ENCODE peak calls at places on chromosome 9, in eight cellular contexts. C is mesendoderm, P is PC-3, S is MM.1S, N is mesenchymal stem cell, M is HCT116, D is neural progenitor cell, F is GM23248. H is an unnamed sample.

GRCh38 chr9:32463500-32463899 is 62.5 kb downstream of the RIGI start:
- DNase-seq in C (no peak), P (no peak), S (no peak), N (no peak), M (no peak), D (no peak), F (no peak), H (no peak)

GRCh38 chr9:104780796-104781395 is 17.0 kb downstream of the NIPSNAP3B start:
- DNase-seq in C (peak), P (peak), S (peak), N (peak), M (peak), D (no peak), F (peak), H (peak)

GRCh38 chr9:134764870-134765269 is 115.7 kb upstream of the FCN2 start:
- DNase-seq in C (no peak), P (no peak), S (no peak), N (no peak), M (no peak), D (no peak), F (no peak), H (no peak)

GRCh38 chr9:133842174-133842573 is 104.0 kb upstream of the SARDH start:
- DNase-seq in C (peak), P (no peak), S (no peak), N (no peak), M (no peak), D (peak), F (no peak), H (no peak)

GRCh38 chr9:92468206-92468605 is 14.1 kb downstream of the ASPN start:
- DNase-seq in C (no peak), P (no peak), S (no peak), N (peak), M (no peak), D (no peak), F (peak), H (peak)

GRCh38 chr9:123002754-123003153 is 30.7 kb upstream of the GPR21 start:
- DNase-seq in C (peak), P (no peak), S (no peak), N (peak), M (no peak), D (peak), F (no peak), H (peak)

GRCh38 chr9:126523621-126524111 is 90.1 kb upstream of the LMX1B start:
- DNase-seq in C (no peak), P (no peak), S (no peak), N (no peak), M (no peak), D (no peak), F (peak), H (no peak)

GRCh38 chr9:97419315-97419867 is 7.5 kb downstream of the TDRD7 start:
- DNase-seq in C (peak), P (peak), S (no peak), N (peak), M (no peak), D (no peak), F (peak), H (peak)

GRCh38 chr9:101465330-101465915 is 29.8 kb upstream of the ALDOB start:
- DNase-seq in C (peak), P (peak), S (no peak), N (peak), M (peak), D (peak), F (peak), H (peak)

GRCh38 chr9:125904155-125904841 is 157.1 kb downstream of the PBX3 start:
- DNase-seq in C (no peak), P (peak), S (no peak), N (peak), M (no peak), D (no peak), F (no peak), H (peak)

GRCh38 chr9:76181020-76181641 is 213.1 kb downstream of the RFK start:
- DNase-seq in C (peak), P (peak), S (peak), N (peak), M (peak), D (no peak), F (peak), H (peak)

GRCh38 chr9:92663951-92664350 is 6.0 kb downstream of the IPPK start:
- DNase-seq in C (no peak), P (no peak), S (no peak), N (no peak), M (no peak), D (no peak), F (no peak), H (no peak)

GRCh38 chr9:81559197-81559596 is 130.2 kb downstream of the TLE1 start:
- DNase-seq in C (no peak), P (no peak), S (no peak), N (no peak), M (no peak), D (no peak), F (peak), H (no peak)

GRCh38 chr9:81559741-81560140 is 129.6 kb downstream of the TLE1 start:
- DNase-seq in C (peak), P (peak), S (no peak), N (peak), M (peak), D (no peak), F (peak), H (peak)

GRCh38 chr9:81556923-81557322 is 132.4 kb downstream of the TLE1 start:
- DNase-seq in C (no peak), P (no peak), S (no peak), N (no peak), M (no peak), D (no peak), F (no peak), H (no peak)

GRCh38 chr9:81557957-81558791 is 131.2 kb downstream of the TLE1 start:
- DNase-seq in C (peak), P (peak), S (no peak), N (peak), M (no peak), D (no peak), F (peak), H (peak)

GRCh38 chr9:81557452-81557956 is 131.8 kb downstream of the TLE1 start:
- DNase-seq in C (no peak), P (no peak), S (no peak), N (no peak), M (no peak), D (no peak), F (peak), H (no peak)
- H3K4me2 ChIP-seq in C (no peak), P (no peak), S (no peak), N (no peak), M (no peak), D (no peak), F (peak), H (no peak)

GRCh38 chr9:37374892-37375291 is 47.6 kb upstream of the GRHPR start:
- DNase-seq in C (no peak), P (no peak), S (no peak), N (no peak), M (no peak), D (no peak), F (no peak), H (no peak)

GRCh38 chr9:37379835-37380234 is 42.7 kb upstream of the GRHPR start:
- DNase-seq in C (no peak), P (no peak), S (no peak), N (no peak), M (no peak), D (no peak), F (no peak), H (no peak)

GRCh38 chr9:37380570-37380969 is 41.9 kb upstream of the GRHPR start:
- DNase-seq in C (no peak), P (no peak), S (no peak), N (no peak), M (no peak), D (no peak), F (no peak), H (no peak)

GRCh38 chr9:37378613-37379004 is 43.9 kb upstream of the GRHPR start:
- DNase-seq in C (no peak), P (no peak), S (no peak), N (no peak), M (no peak), D (no peak), F (no peak), H (no peak)

GRCh38 chr9:37377688-37378612 is 44.5 kb upstream of the GRHPR start:
- DNase-seq in C (no peak), P (no peak), S (no peak), N (no peak), M (no peak), D (no peak), F (no peak), H (no peak)
- H3K9ac ChIP-seq in C (no peak), P (no peak), S (no peak), N (no peak), M (no peak), D (no peak), F (no peak), H (no peak)

GRCh38 chr9:94859891-94860290 is 133.4 kb downstream of the AOPEP start:
- DNase-seq in C (no peak), P (no peak), S (no peak), N (no peak), M (no peak), D (no peak), F (no peak), H (no peak)
- H3K27ac ChIP-seq in C (no peak), P (no peak), S (peak), N (no peak), M (no peak), D (no peak), F (no peak), H (no peak)

DNA sequence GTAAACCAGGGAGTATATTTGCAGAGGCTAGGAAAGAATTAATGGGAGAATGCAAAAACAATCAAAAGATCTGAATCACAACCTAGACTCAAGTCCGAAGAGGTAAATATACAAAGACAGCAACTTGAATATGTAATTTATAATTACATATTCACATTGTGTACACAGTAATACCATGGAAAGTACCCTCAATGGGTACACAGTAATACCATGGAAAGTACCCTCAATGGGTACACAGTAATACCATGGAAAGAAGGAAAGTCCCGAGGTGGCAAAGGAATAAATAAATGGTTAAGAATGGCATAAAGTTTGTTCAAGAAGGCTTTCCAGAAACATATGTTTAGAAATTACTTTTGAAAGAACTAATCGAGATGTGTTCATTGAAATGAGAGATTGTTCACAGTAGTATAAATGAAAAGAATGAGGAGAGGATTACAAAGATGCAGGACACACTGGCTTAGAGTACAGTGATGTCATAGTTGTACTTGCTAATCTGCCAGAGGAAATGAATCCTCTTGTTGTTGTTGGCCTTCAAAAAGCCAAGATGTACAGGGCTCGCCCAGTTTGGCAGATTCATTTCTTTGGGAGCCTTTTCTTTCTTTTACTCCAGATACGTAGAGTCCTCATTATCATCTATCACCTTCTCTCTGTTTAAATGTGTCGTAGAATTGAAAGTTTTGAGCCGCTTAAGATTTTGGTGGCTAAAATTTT is 116.0 kb downstream of the UNC13B start:
- DNase-seq in C (no peak), P (no peak), S (no peak), N (no peak), M (no peak), D (no peak), F (peak), H (peak)
- H3K4me2 ChIP-seq in C (no peak), P (no peak), S (no peak), N (no peak), M (no peak), D (no peak), F (peak), H (peak)

GRCh38 chr9:109845178-109845577 is 65.2 kb downstream of the PALM2AKAP2 start:
- DNase-seq in C (no peak), P (no peak), S (no peak), N (no peak), M (no peak), D (no peak), F (no peak), H (no peak)
- H3K9ac ChIP-seq in C (no peak), P (no peak), S (no peak), N (no peak), M (no peak), D (no peak), F (no peak), H (no peak)

GRCh38 chr9:137148242-137148641 is 9.3 kb downstream of the GRIN1 start:
- DNase-seq in C (no peak), P (no peak), S (peak), N (no peak), M (no peak), D (no peak), F (no peak), H (no peak)
- H3K27ac ChIP-seq in C (no peak), P (no peak), S (no peak), N (no peak), M (no peak), D (no peak), F (no peak), H (no peak)

GRCh38 chr9:83560169-83560826 is 22.1 kb upstream of the FRMD3 start:
- DNase-seq in C (no peak), P (no peak), S (no peak), N (no peak), M (no peak), D (no peak), F (no peak), H (no peak)
- H3K4me2 ChIP-seq in C (no peak), P (no peak), S (no peak), N (no peak), M (no peak), D (no peak), F (no peak), H (no peak)

DNA sequence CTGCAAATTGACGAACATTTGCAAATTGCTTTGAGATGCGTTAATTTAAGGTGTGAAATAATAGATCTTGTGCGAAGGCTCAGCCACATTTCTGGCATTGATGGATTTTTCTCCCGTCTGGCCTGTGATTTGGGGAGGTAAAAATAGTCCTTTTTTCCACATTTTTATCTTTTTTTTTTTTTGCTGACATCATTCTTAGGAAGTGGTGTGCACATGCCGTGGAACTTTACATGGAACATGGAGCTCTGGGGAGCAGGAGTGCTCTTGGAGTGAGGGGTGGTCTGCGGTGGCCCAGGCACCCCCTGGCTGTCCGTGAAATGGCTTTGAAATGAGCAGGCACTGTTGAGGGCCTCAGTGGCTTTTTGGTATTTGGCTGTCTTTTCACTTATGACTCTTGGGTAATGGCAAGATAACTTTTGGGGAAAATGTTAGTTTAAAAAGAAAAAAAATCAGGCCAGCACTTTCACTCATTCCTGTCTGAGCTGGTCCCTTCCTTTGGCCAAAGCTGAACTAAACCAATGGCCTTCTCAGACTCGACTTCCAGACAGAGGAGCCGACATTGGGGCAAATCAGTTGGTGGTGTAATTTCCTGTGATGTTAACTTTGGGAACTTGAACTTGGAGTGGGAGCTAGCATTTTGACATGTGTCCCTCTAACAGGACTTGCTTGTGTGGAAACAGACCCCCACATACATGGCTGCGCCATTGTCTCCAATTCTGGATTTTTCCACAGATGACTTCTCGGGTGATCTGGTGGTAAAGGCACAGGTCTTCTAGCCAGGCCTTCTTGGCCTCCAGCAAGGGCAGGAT is 4.2 kb downstream of the NEK6 start:
- DNase-seq in C (no peak), P (no peak), S (no peak), N (peak), M (no peak), D (no peak), F (peak), H (peak)
- H3K9ac ChIP-seq in C (no peak), P (no peak), S (no peak), N (peak), M (peak), D (no peak), F (peak), H (peak)

DNA sequence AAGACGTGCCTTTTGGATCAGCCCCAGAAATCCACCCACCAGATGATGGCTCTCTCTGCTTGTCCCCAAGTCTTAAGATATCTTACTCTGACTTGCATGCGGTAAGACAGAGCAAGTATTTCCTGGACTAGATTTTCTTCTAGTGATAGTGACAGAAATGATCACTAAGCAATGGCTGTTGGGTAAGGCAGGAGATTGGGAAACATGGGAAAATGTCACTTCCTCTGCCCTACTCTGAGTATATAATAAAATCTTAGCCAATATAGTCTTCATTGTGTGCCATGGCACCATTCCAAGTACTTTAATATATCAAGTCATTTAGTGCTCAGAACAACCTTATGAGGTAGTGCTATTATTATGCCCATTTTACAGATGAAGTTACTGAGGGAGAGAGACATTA is 31.0 kb upstream of the GNA14 start:
- DNase-seq in C (no peak), P (peak), S (no peak), N (no peak), M (no peak), D (no peak), F (peak), H (no peak)
- H3K27ac ChIP-seq in C (no peak), P (no peak), S (no peak), N (no peak), M (no peak), D (no peak), F (no peak), H (no peak)

GRCh38 chr9:73154271-73154670 is 2.6 kb downstream of the ANXA1 start:
- DNase-seq in C (no peak), P (no peak), S (no peak), N (no peak), M (no peak), D (no peak), F (no peak), H (no peak)

GRCh38 chr9:73154760-73155159 is 3.1 kb downstream of the ANXA1 start:
- DNase-seq in C (no peak), P (peak), S (no peak), N (no peak), M (no peak), D (no peak), F (peak), H (no peak)

GRCh38 chr9:73152445-73152844 is 780 bp downstream of the ANXA1 start:
- DNase-seq in C (peak), P (peak), S (no peak), N (peak), M (no peak), D (no peak), F (peak), H (peak)

GRCh38 chr9:73152953-73153352 is 1.3 kb downstream of the ANXA1 start:
- DNase-seq in C (no peak), P (peak), S (no peak), N (peak), M (no peak), D (no peak), F (peak), H (peak)

DNA sequence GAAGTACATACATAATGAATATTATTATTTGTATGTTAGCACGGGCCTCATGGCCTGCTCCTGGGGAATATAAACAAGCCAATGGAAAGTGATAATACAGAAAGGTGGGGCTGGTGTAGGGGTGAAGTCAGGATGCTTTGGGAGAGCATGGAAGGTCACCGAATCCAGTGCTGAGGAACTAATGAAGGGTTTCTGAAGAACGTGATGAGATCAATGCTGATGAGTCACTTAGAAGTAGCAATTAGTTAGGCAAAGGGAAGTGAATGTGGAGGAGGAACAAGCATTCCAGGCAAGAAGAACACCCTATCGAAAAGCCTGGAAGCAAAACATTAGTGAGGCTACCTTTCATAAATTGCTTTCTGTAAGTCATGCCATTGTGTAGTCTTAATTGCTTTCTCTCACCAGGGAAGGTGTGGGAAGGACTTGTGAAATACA is 2.1 kb downstream of the ANXA1 start:
- DNase-seq in C (peak), P (no peak), S (no peak), N (peak), M (no peak), D (no peak), F (peak), H (peak)
- H3K4me2 ChIP-seq in C (no peak), P (peak), S (no peak), N (peak), M (peak), D (no peak), F (peak), H (peak)